ENCODE peak calls at places on chromosomes 4 and X, in four cellular contexts. N is IMR-90, T is neuronal stem cell, P is H1. Y is an unnamed sample.

GRCh38 chr4:137651128-137651527 is 118.8 kb upstream of the PCDH18 start:
- DNase-seq in N (peak), T (no peak), P (no peak), Y (no peak)

GRCh38 chrX:37349131-37350033 is at the start of gene PRRG1:
- DNase-seq in T (peak), P (peak), N (peak), Y (peak)

GRCh38 chr4:147596377-147596776 is 20.8 kb upstream of the TMEM184C start:
- DNase-seq in T (no peak), N (peak), P (no peak), Y (no peak)

GRCh38 chr4:151730003-151730559 is 30.7 kb downstream of the GATB start:
- DNase-seq in P (no peak), N (no peak), T (no peak), Y (peak)

GRCh38 chrX:122567911-122568310 is 616.2 kb upstream of the GRIA3 start:
- DNase-seq in P (no peak), T (no peak), N (no peak), Y (no peak)

GRCh38 chr4:87007345-87008181 is 72.8 kb downstream of the AFF1 start:
- DNase-seq in T (peak), P (no peak), N (peak), Y (no peak)

GRCh38 chrX:85851418-85851817 is 195.9 kb downstream of the CHM start:
- DNase-seq in T (peak), P (peak), N (peak), Y (peak)

GRCh38 chrX:19638968-19639539 is 123.7 kb upstream of the MAP3K15 start:
- DNase-seq in T (no peak), P (no peak), N (no peak), Y (no peak)

GRCh38 chr4:68193194-68193593 is 52.3 kb downstream of the TMPRSS11B start:
- DNase-seq in T (no peak), P (no peak), N (no peak), Y (no peak)

GRCh38 chr4:71379126-71379525 is 40.3 kb downstream of the SLC4A4 start:
- DNase-seq in P (no peak), T (no peak), N (no peak), Y (no peak)

GRCh38 chrX:120377179-120377578 is 15.3 kb downstream of the ATP1B4 start:
- DNase-seq in T (no peak), N (no peak), P (no peak), Y (no peak)

GRCh38 chr4:153538408-153539057 is 72.4 kb downstream of the TMEM131L start:
- DNase-seq in P (no peak), T (no peak), N (peak), Y (no peak)

GRCh38 chr4:188372856-188373255 is 233.6 kb downstream of the TRIML1 start:
- DNase-seq in N (peak), T (no peak), P (no peak), Y (no peak)

GRCh38 chr4:94762326-94762725 is 4.6 kb downstream of the BMPR1B start:
- DNase-seq in P (no peak), T (no peak), N (no peak), Y (no peak)

GRCh38 chr4:150127757-150128156 is 49.5 kb downstream of the DCLK2 start:
- DNase-seq in N (peak), T (no peak), P (no peak), Y (no peak)

GRCh38 chr4:106371166-106371565 is 2.6 kb upstream of the GIMD1 start:
- DNase-seq in P (no peak), T (no peak), N (no peak), Y (no peak)

GRCh38 chr4:5956285-5957021 is 61.8 kb downstream of the C4orf50 start:
- DNase-seq in P (no peak), T (peak), N (no peak), Y (peak)

GRCh38 chr4:48813984-48814383 is 16.9 kb upstream of the OCIAD1 start:
- DNase-seq in T (no peak), N (no peak), P (no peak), Y (no peak)

GRCh38 chr4:93788712-93789111 is 39.8 kb upstream of the ATOH1 start:
- DNase-seq in T (no peak), N (peak), P (no peak), Y (no peak)

GRCh38 chr4:52659722-52660261 is 691 bp upstream of the USP46 start:
- DNase-seq in P (no peak), T (peak), N (no peak), Y (no peak)

GRCh38 chrX:84240848-84241565 is 53.0 kb upstream of the RPS6KA6 start:
- DNase-seq in N (peak), T (no peak), P (no peak), Y (no peak)

GRCh38 chrX:112642349-112642748 is 37.4 kb downstream of the LHFPL1 start:
- DNase-seq in P (peak), N (peak), T (peak), Y (peak)

GRCh38 chrX:140948827-140949226 is 53.6 kb upstream of the SPANXB1 start:
- DNase-seq in N (no peak), P (no peak), T (no peak), Y (no peak)

GRCh38 chr4:186755550-186756519 is 32.2 kb upstream of the FAT1 start:
- DNase-seq in P (no peak), N (peak), T (no peak), Y (no peak)

GRCh38 chr4:108113229-108113628 is 55.5 kb downstream of the LEF1 start:
- DNase-seq in T (no peak), P (no peak), N (no peak), Y (no peak)

GRCh38 chr4:123866796-123867195 is 470.2 kb downstream of the SPRY1 start:
- DNase-seq in T (no peak), N (peak), P (no peak), Y (no peak)

GRCh38 chr4:46994007-46994405 is 625 bp upstream of the GABRA4 start:
- DNase-seq in T (no peak), P (no peak), N (peak), Y (no peak)

GRCh38 chrX:104343408-104344129 is 88.8 kb upstream of the ESX1 start:
- DNase-seq in T (peak), P (peak), N (peak), Y (peak)

GRCh38 chrX:101370888-101371504 is 15.0 kb downstream of the BTK start:
- DNase-seq in N (no peak), T (no peak), P (no peak), Y (no peak)

GRCh38 chr4:138510053-138510452 is 267.9 kb upstream of the SLC7A11 start:
- DNase-seq in T (no peak), N (peak), P (no peak), Y (no peak)

GRCh38 chrX:119760026-119760902 is 1.9 kb downstream of the SOWAHD start:
- DNase-seq in N (no peak), T (no peak), P (no peak), Y (no peak)

GRCh38 chrX:15465896-15466651 is 27.1 kb downstream of the PIR start:
- DNase-seq in T (no peak), N (peak), P (no peak), Y (peak)

GRCh38 chr4:4461178-4461577 is 74.3 kb downstream of the NSG1 start:
- DNase-seq in N (no peak), P (no peak), T (no peak), Y (no peak)

GRCh38 chr4:4461850-4462249 is 74.9 kb downstream of the NSG1 start:
- DNase-seq in P (no peak), N (no peak), T (no peak), Y (no peak)

GRCh38 chr4:4462970-4463369 is 76.1 kb downstream of the NSG1 start:
- DNase-seq in T (no peak), N (peak), P (no peak), Y (no peak)

GRCh38 chr4:4457803-4458550 is 71.1 kb downstream of the NSG1 start:
- DNase-seq in N (peak), T (no peak), P (no peak), Y (peak)

GRCh38 chr4:4460759-4461158 is 73.9 kb downstream of the NSG1 start:
- DNase-seq in N (no peak), T (no peak), P (no peak), Y (no peak)
- H4K8ac ChIP-seq in N (no peak), T (no peak), P (no peak), Y (no peak)

DNA sequence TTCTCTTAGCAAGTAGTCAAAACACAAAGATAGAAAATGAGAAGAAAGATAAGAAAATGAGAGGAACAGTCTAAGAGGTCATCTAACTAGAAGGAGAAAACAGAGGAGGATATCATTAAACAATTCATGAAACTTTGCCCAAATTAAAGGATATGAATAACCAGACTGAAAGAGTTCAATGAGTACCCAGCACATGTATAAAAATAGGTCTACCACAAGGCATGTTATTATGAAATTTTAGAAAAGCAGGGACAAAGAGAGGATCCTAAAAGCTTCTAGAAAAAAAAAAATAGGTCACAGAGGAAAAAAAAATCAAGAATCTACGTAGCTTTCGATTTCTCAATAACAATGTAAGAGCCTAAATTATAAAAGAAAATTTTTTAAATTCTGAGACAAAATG is 118.5 kb downstream of the WDFY3 start:
- DNase-seq in N (no peak), T (no peak), P (no peak), Y (no peak)
- H3K27ac ChIP-seq in N (no peak), T (no peak), P (no peak), Y (no peak)

GRCh38 chr4:78938474-78938867 is 767 bp downstream of the PAQR3 start:
- DNase-seq in P (no peak), T (no peak), N (no peak), Y (no peak)
- H4K8ac ChIP-seq in P (no peak), T (no peak), N (peak), Y (no peak)

GRCh38 chr4:144659493-144659892 is 13.5 kb downstream of the HHIP start:
- DNase-seq in P (no peak), T (no peak), N (no peak), Y (no peak)

GRCh38 chr4:144655491-144655890 is 9.5 kb downstream of the HHIP start:
- DNase-seq in P (no peak), T (no peak), N (peak), Y (no peak)

GRCh38 chr4:144656857-144657256 is 10.9 kb downstream of the HHIP start:
- DNase-seq in T (no peak), P (no peak), N (peak), Y (no peak)

GRCh38 chr4:144658908-144659307 is 13.0 kb downstream of the HHIP start:
- DNase-seq in N (peak), P (no peak), T (no peak), Y (no peak)

DNA sequence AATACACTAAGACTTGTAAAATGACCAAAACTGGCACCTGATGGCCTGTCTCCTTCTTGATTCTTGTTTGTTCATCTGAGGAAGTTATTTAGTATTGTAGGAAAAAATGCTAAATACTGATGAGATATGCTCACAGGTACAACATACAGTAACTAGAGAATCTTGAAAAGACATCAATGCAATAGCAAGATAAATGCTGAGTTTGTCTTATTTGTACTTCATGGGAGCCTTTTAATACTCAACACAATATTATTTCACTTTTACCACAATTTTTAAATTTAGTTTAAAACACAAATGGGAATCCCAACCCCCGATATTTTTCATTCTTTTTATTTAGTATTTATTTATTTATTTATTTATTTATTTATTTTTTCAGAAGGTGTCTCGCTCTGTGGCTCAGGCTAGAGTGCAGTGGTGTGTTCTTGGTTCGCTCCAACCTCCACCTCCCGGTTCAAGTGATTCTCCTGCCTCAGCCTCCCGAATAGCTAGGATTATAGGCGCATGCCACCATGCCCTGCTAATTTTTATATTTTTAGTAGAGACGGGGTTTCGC is 12.1 kb downstream of the HHIP start:
- DNase-seq in N (no peak), T (no peak), P (no peak), Y (no peak)
- H3K27ac ChIP-seq in N (no peak), T (no peak), P (no peak), Y (no peak)

DNA sequence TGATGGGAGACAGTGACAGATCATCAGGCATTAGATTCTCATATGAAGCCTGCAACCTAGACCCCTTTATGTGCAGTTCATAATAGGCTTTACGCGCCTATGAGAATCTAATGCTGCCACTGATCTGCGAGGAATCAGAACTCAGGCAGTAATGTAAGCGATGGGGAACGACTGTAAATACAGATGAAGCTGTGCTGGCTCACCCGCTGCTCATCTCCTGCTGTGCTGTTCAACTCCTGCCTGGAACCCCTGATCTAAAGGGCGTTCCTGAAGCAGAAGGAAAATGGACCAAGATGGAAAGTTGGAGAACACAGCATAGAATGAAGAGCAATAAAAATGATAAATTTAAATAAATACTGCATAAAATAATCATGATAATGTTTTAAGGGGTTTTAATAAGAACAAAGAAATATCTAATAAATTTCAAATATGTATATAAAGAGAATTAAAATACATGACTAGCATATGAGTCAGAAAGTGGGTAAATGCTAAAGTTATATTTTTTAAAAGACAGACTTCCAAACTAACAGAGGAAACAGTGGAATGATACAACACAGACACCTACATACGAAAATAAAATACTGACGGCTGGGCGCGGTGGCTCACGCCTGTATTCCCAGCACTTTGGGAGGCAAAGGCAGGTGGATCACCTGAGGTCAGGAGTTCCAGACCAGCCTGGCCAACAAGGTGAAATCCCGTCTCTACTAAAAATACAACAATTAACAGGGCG is 59.2 kb downstream of the RBM47 start:
- DNase-seq in P (no peak), T (no peak), N (peak), Y (no peak)
- H4K8ac ChIP-seq in P (no peak), T (no peak), N (no peak), Y (no peak)

GRCh38 chr4:26206981-26207380 is 113.8 kb upstream of the RBPJ start:
- DNase-seq in P (no peak), T (no peak), N (no peak), Y (no peak)
- H3K27ac ChIP-seq in P (no peak), T (no peak), N (peak), Y (no peak)

GRCh38 chrX:275967-276587 is 5.1 kb upstream of the PLCXD1 start:
- DNase-seq in P (no peak), T (peak), N (peak), Y (peak)
- H4K8ac ChIP-seq in P (peak), T (no peak), N (peak), Y (no peak)

GRCh38 chr4:78056265-78057129 is 626 bp upstream of the FRAS1 start:
- DNase-seq in P (no peak), N (peak), T (peak), Y (peak)

GRCh38 chr4:78058591-78059523 is 1.7 kb downstream of the FRAS1 start:
- DNase-seq in T (peak), N (no peak), P (peak), Y (peak)

GRCh38 chr4:78059524-78059889 is 2.4 kb downstream of the FRAS1 start:
- DNase-seq in T (peak), P (peak), N (peak), Y (peak)

GRCh38 chr4:78057600-78058560 is 757 bp downstream of the FRAS1 start:
- DNase-seq in T (peak), N (peak), P (no peak), Y (no peak)

DNA sequence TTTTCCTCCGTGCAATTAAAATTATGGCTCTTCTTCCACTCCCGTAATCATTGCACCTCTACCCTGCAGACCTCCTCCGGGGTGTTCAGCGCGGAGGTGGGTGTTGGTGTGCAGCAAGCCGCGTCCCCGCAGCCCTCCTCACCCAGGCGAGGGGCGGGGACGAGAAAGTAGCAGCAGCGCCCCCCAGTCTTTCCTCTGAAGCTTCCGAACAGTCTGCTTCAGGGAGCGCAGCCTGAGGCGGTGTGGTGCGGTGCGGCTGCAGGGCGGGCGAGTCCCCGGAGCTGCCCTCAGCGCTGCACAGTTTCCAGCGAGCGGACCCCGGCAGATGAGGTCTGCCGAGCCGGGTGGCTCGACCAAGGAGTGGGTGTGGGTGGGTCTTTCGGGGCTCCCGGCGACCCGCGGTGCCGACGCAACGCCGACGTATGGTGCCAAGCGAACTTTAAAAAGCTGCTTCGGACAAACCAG is at the start of gene FRAS1:
- DNase-seq in N (no peak), T (peak), P (no peak), Y (peak)
- H3K27ac ChIP-seq in N (no peak), T (peak), P (peak), Y (peak)

DNA sequence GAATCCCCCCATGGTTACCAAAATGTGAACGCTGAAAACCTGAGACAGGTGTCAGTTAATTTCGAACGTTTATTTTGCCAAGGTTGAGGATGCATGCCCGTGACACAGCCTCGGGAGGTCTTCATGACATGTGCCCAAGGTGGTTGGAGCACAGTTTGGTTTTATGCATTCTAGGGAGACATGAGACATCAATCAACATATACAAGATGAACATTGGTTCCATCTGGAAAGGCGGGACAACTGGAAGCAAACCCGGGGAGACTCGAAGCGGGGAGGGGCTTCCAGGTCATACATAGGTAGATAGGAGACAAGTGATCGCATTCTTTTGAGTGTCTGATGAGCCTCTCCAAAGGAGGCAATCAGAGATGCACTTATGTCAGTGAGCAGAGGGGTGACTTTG is 11.0 kb upstream of the SH3BP2 start:
- DNase-seq in P (no peak), T (no peak), N (no peak), Y (no peak)
- H4K8ac ChIP-seq in P (no peak), T (no peak), N (no peak), Y (no peak)

DNA sequence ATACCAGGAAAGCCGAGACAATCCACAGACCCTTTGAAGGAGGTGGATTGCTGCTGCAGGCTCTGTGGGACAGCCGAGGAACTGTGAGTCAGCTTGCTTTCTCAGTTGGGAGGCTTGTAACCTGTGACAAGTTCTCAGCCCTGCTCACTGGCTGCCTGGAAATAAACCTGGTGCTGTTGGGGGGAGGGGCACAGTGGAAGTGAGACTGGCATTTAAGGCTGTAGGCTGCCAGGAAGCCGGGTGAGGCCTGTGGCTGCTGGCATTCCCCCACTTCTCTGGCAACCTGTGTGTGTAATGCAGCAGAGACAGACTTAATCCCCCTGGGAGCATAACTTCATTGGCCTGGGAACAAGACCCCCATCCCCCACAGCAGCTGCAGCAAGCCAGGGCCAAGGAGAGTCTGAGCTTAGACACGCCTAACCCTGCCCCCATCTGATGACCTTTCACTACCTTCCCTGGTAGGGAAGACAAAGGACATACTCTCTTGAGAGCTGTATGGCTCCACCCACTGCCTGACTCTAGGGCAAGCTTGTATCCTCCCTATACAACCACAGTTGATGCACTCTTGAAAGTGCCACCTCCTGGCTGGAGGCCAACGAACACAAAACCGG is 64.1 kb downstream of the ALPK1 start:
- DNase-seq in T (no peak), N (peak), P (peak), Y (peak)
- H3K27ac ChIP-seq in T (peak), N (no peak), P (peak), Y (no peak)